ENCODE peak calls at places on chromosomes 6 and 20, in nine cellular contexts. One of them, this sample, is unnamed.
A peak's percentile ranks its signal among the peaks of the same experiment; 100 is the strongest.

GRCh38 chr6:30216096-30216495 is 2.9 kb upstream of the TRIM26 start:
- DNase-seq in prostate gland: no peak
- DNase-seq in uterus: no peak
- DNase-seq in GM12865: no peak
- DNase-seq in skeletal muscle cell: no peak
- DNase-seq in CD8-positive, alpha-beta T cell: no peak
- DNase-seq in dorsolateral prefrontal cortex: no peak
- DNase-seq in DND-41: no peak
- DNase-seq in mesenchymal stem cell: no peak
- DNase-seq in this sample: no peak

GRCh38 chr6:156280131-156280530 is 497.0 kb upstream of the ARID1B start:
- DNase-seq in prostate gland: no peak
- DNase-seq in uterus: no peak
- DNase-seq in GM12865: peak; percentile 38
- DNase-seq in skeletal muscle cell: no peak
- DNase-seq in CD8-positive, alpha-beta T cell: no peak
- DNase-seq in dorsolateral prefrontal cortex: no peak
- DNase-seq in DND-41: no peak
- DNase-seq in mesenchymal stem cell: no peak
- DNase-seq in this sample: no peak

GRCh38 chr6:23349521-23350147 is 776.4 kb upstream of the NRSN1 start:
- DNase-seq in prostate gland: no peak
- DNase-seq in uterus: no peak
- DNase-seq in GM12865: no peak
- DNase-seq in skeletal muscle cell: peak; percentile 74
- DNase-seq in CD8-positive, alpha-beta T cell: no peak
- DNase-seq in dorsolateral prefrontal cortex: no peak
- DNase-seq in DND-41: no peak
- DNase-seq in mesenchymal stem cell: peak; percentile 87
- DNase-seq in this sample: no peak

GRCh38 chr6:125984311-125984710 is 2.0 kb upstream of the TRMT11 start:
- DNase-seq in prostate gland: no peak
- DNase-seq in uterus: no peak
- DNase-seq in GM12865: no peak
- DNase-seq in skeletal muscle cell: peak; percentile 63
- DNase-seq in CD8-positive, alpha-beta T cell: no peak
- DNase-seq in dorsolateral prefrontal cortex: no peak
- DNase-seq in DND-41: no peak
- DNase-seq in mesenchymal stem cell: peak; percentile 60
- DNase-seq in this sample: no peak

GRCh38 chr6:158040051-158040803 is 58.6 kb downstream of the SYNJ2 start:
- DNase-seq in prostate gland: no peak
- DNase-seq in uterus: peak; percentile 57
- DNase-seq in GM12865: peak; percentile 82
- DNase-seq in skeletal muscle cell: peak; percentile 89
- DNase-seq in CD8-positive, alpha-beta T cell: no peak
- DNase-seq in dorsolateral prefrontal cortex: peak; percentile 27
- DNase-seq in DND-41: peak; percentile 35
- DNase-seq in mesenchymal stem cell: peak; percentile 99
- DNase-seq in this sample: peak; percentile 51

GRCh38 chr6:167079853-167080297 is 43.0 kb upstream of the CCR6 start:
- DNase-seq in prostate gland: no peak
- DNase-seq in uterus: no peak
- DNase-seq in GM12865: peak; percentile 94
- DNase-seq in skeletal muscle cell: no peak
- DNase-seq in CD8-positive, alpha-beta T cell: peak; percentile 45
- DNase-seq in dorsolateral prefrontal cortex: no peak
- DNase-seq in DND-41: no peak
- DNase-seq in mesenchymal stem cell: no peak
- DNase-seq in this sample: no peak

GRCh38 chr6:87139236-87139635 is 16.1 kb upstream of the ZNF292 start:
- DNase-seq in prostate gland: peak; percentile 31
- DNase-seq in uterus: no peak
- DNase-seq in GM12865: peak; percentile 76
- DNase-seq in skeletal muscle cell: no peak
- DNase-seq in CD8-positive, alpha-beta T cell: peak; percentile 38
- DNase-seq in dorsolateral prefrontal cortex: no peak
- DNase-seq in DND-41: peak; percentile 21
- DNase-seq in mesenchymal stem cell: peak; percentile 61
- DNase-seq in this sample: peak; percentile 60

GRCh38 chr6:30613251-30614043 is 3.6 kb downstream of the PPP1R10 start:
- DNase-seq in prostate gland: no peak
- DNase-seq in uterus: no peak
- DNase-seq in GM12865: no peak
- DNase-seq in skeletal muscle cell: no peak
- DNase-seq in CD8-positive, alpha-beta T cell: no peak
- DNase-seq in dorsolateral prefrontal cortex: no peak
- DNase-seq in DND-41: no peak
- DNase-seq in mesenchymal stem cell: peak; percentile 36
- DNase-seq in this sample: no peak

GRCh38 chr20:4896971-4897497 is 104.3 kb downstream of the SLC23A2 start:
- DNase-seq in prostate gland: no peak
- DNase-seq in uterus: no peak
- DNase-seq in GM12865: peak; percentile 28
- DNase-seq in skeletal muscle cell: no peak
- DNase-seq in CD8-positive, alpha-beta T cell: no peak
- DNase-seq in dorsolateral prefrontal cortex: no peak
- DNase-seq in DND-41: no peak
- DNase-seq in mesenchymal stem cell: no peak
- DNase-seq in this sample: no peak

GRCh38 chr6:13832778-13833177 is 18.4 kb upstream of the MCUR1 start:
- DNase-seq in prostate gland: no peak
- DNase-seq in uterus: no peak
- DNase-seq in GM12865: no peak
- DNase-seq in skeletal muscle cell: no peak
- DNase-seq in CD8-positive, alpha-beta T cell: no peak
- DNase-seq in dorsolateral prefrontal cortex: no peak
- DNase-seq in DND-41: no peak
- DNase-seq in mesenchymal stem cell: no peak
- DNase-seq in this sample: no peak

GRCh38 chr6:113694278-113695077 is 162.7 kb upstream of the MARCKS start:
- DNase-seq in prostate gland: no peak
- DNase-seq in uterus: no peak
- DNase-seq in GM12865: no peak
- DNase-seq in skeletal muscle cell: no peak
- DNase-seq in CD8-positive, alpha-beta T cell: no peak
- DNase-seq in dorsolateral prefrontal cortex: no peak
- DNase-seq in DND-41: no peak
- DNase-seq in mesenchymal stem cell: peak; percentile 54
- DNase-seq in this sample: no peak

GRCh38 chr6:146429831-146430230 is 113.8 kb upstream of the RAB32 start:
- DNase-seq in prostate gland: no peak
- DNase-seq in uterus: no peak
- DNase-seq in GM12865: no peak
- DNase-seq in skeletal muscle cell: no peak
- DNase-seq in CD8-positive, alpha-beta T cell: no peak
- DNase-seq in dorsolateral prefrontal cortex: no peak
- DNase-seq in DND-41: no peak
- DNase-seq in mesenchymal stem cell: no peak
- DNase-seq in this sample: no peak

GRCh38 chr6:132763269-132763668 is 5.6 kb upstream of the VNN2 start:
- DNase-seq in prostate gland: no peak
- DNase-seq in uterus: no peak
- DNase-seq in GM12865: peak; percentile 79
- DNase-seq in skeletal muscle cell: no peak
- DNase-seq in CD8-positive, alpha-beta T cell: peak; percentile 66
- DNase-seq in dorsolateral prefrontal cortex: no peak
- DNase-seq in DND-41: peak; percentile 57
- DNase-seq in mesenchymal stem cell: peak; percentile 45
- DNase-seq in this sample: peak; percentile 29

GRCh38 chr6:29814379-29815117 is 13.1 kb upstream of the HLA-G start:
- DNase-seq in prostate gland: no peak
- DNase-seq in uterus: no peak
- DNase-seq in GM12865: no peak
- DNase-seq in skeletal muscle cell: no peak
- DNase-seq in CD8-positive, alpha-beta T cell: no peak
- DNase-seq in dorsolateral prefrontal cortex: no peak
- DNase-seq in DND-41: no peak
- DNase-seq in mesenchymal stem cell: no peak
- DNase-seq in this sample: no peak

GRCh38 chr6:56954389-56955170 is at the start of gene BEND6:
- DNase-seq in prostate gland: peak; percentile 11
- DNase-seq in uterus: peak; percentile 66
- DNase-seq in GM12865: peak; percentile 74
- DNase-seq in skeletal muscle cell: peak; percentile 65
- DNase-seq in CD8-positive, alpha-beta T cell: peak; percentile 23
- DNase-seq in dorsolateral prefrontal cortex: peak; percentile 73
- DNase-seq in DND-41: peak; percentile 6
- DNase-seq in mesenchymal stem cell: peak; percentile 86
- DNase-seq in this sample: peak; percentile 41

DNA sequence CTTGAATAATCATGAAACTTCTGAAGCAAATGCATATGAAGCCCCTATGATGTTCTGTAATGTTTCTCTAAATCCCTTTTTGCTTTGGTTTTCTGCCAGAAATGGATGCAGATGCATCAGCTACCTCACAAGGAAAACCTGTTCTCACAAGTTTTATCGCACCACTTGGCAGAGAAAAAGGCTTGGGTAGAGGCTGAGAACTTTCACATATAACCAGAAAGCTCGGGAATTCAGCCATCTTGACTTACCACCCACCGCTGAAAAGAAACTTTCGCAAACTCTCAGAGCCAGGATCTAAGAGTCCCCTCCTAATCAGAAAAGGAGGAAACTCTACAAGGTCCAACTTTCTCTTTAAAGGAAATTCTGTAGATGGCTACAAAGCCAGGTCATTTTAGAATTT is 36.2 kb upstream of the ADTRP start:
- DNase-seq in prostate gland: peak; percentile 23
- DNase-seq in uterus: no peak
- DNase-seq in GM12865: no peak
- DNase-seq in skeletal muscle cell: no peak
- DNase-seq in CD8-positive, alpha-beta T cell: no peak
- DNase-seq in dorsolateral prefrontal cortex: no peak
- DNase-seq in DND-41: no peak
- DNase-seq in mesenchymal stem cell: no peak
- DNase-seq in this sample: no peak
- H3K4me3 ChIP-seq in prostate gland: no peak overlapping the region
- H3K4me3 ChIP-seq in uterus: no peak overlapping the region
- H3K4me3 ChIP-seq in GM12865: no peak overlapping the region
- H3K4me3 ChIP-seq in skeletal muscle cell: no peak overlapping the region
- H3K4me3 ChIP-seq in CD8-positive, alpha-beta T cell: no peak overlapping the region
- H3K4me3 ChIP-seq in dorsolateral prefrontal cortex: no peak overlapping the region
- H3K4me3 ChIP-seq in DND-41: no peak overlapping the region
- H3K4me3 ChIP-seq in mesenchymal stem cell: no peak overlapping the region
- H3K4me3 ChIP-seq in this sample: no peak overlapping the region

GRCh38 chr6:111872521-111873177 is 603 bp downstream of the FYN start:
- DNase-seq in prostate gland: no peak
- DNase-seq in uterus: peak; percentile 73
- DNase-seq in GM12865: peak; percentile 35
- DNase-seq in skeletal muscle cell: no peak
- DNase-seq in CD8-positive, alpha-beta T cell: peak; percentile 77
- DNase-seq in dorsolateral prefrontal cortex: peak; percentile 49
- DNase-seq in DND-41: peak; percentile 77
- DNase-seq in mesenchymal stem cell: no peak
- DNase-seq in this sample: no peak

GRCh38 chr6:111871207-111871606 is 2.0 kb downstream of the FYN start:
- DNase-seq in prostate gland: no peak
- DNase-seq in uterus: no peak
- DNase-seq in GM12865: peak; percentile 56
- DNase-seq in skeletal muscle cell: no peak
- DNase-seq in CD8-positive, alpha-beta T cell: peak; percentile 46
- DNase-seq in dorsolateral prefrontal cortex: no peak
- DNase-seq in DND-41: peak; percentile 83
- DNase-seq in mesenchymal stem cell: no peak
- DNase-seq in this sample: peak; percentile 96

GRCh38 chr6:111870751-111871064 is 2.5 kb downstream of the FYN start:
- DNase-seq in prostate gland: no peak
- DNase-seq in uterus: no peak
- DNase-seq in GM12865: no peak
- DNase-seq in skeletal muscle cell: no peak
- DNase-seq in CD8-positive, alpha-beta T cell: no peak
- DNase-seq in dorsolateral prefrontal cortex: no peak
- DNase-seq in DND-41: no peak
- DNase-seq in mesenchymal stem cell: no peak
- DNase-seq in this sample: no peak

GRCh38 chr6:111871725-111872520 is 1.3 kb downstream of the FYN start:
- DNase-seq in prostate gland: no peak
- DNase-seq in uterus: peak; percentile 37
- DNase-seq in GM12865: peak; percentile 19
- DNase-seq in skeletal muscle cell: no peak
- DNase-seq in CD8-positive, alpha-beta T cell: peak; percentile 39
- DNase-seq in dorsolateral prefrontal cortex: peak; percentile 59
- DNase-seq in DND-41: peak; percentile 68
- DNase-seq in mesenchymal stem cell: peak; percentile 57
- DNase-seq in this sample: peak; percentile 41

DNA sequence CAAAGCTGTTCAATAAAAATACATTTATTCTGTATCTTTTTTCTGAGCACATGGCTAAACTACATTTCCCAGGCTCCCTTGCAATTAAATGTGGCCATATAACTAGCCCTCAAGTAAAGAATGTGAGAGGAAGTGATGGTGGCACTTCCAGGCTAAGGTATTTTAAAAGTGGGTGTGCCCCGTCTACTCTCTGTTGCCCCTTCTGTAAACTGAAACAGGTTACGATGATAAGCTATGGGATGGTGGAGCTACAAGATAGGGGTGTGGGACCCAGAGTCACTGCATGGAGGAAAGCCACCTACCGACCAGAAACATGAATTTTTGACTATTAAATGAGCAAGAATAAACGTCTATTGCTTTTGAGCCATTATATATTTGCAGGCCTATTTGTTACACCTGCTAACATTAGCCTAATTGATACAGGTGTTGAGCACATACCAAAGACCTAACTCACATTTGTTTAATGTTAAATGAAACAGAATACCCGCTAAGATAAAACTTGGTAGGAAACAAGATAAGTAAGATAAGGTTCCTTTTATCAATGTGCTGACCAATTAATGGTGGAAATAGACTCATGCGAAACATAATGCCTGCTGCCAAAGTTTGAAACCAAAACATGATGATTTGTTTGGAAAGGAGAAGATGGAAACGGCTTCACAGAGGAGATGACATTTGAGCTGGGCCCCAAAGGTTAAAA is 3.0 kb downstream of the FYN start:
- DNase-seq in prostate gland: no peak
- DNase-seq in uterus: no peak
- DNase-seq in GM12865: peak; percentile 26
- DNase-seq in skeletal muscle cell: no peak
- DNase-seq in CD8-positive, alpha-beta T cell: no peak
- DNase-seq in dorsolateral prefrontal cortex: no peak
- DNase-seq in DND-41: no peak
- DNase-seq in mesenchymal stem cell: no peak
- DNase-seq in this sample: peak; percentile 48
- H3K4me3 ChIP-seq in prostate gland: no peak overlapping the region
- H3K4me3 ChIP-seq in uterus: no peak overlapping the region
- H3K4me3 ChIP-seq in GM12865: peak overlapping the region; percentile 76
- H3K4me3 ChIP-seq in skeletal muscle cell: peak overlapping the region; percentile 10
- H3K4me3 ChIP-seq in CD8-positive, alpha-beta T cell: peak overlapping the region; percentile 91
- H3K4me3 ChIP-seq in dorsolateral prefrontal cortex: peak overlapping the region; percentile 62
- H3K4me3 ChIP-seq in DND-41: no peak overlapping the region
- H3K4me3 ChIP-seq in mesenchymal stem cell: peak overlapping the region; percentile 97
- H3K4me3 ChIP-seq in this sample: peak overlapping the region; percentile 72

GRCh38 chr20:36744243-36744642 is 1.6 kb downstream of the NDRG3 start:
- DNase-seq in prostate gland: no peak
- DNase-seq in uterus: no peak
- DNase-seq in GM12865: no peak
- DNase-seq in skeletal muscle cell: no peak
- DNase-seq in CD8-positive, alpha-beta T cell: no peak
- DNase-seq in dorsolateral prefrontal cortex: no peak
- DNase-seq in DND-41: no peak
- DNase-seq in mesenchymal stem cell: no peak
- DNase-seq in this sample: no peak
- H3K4me3 ChIP-seq in prostate gland: no peak overlapping the region
- H3K4me3 ChIP-seq in uterus: no peak overlapping the region
- H3K4me3 ChIP-seq in GM12865: no peak overlapping the region
- H3K4me3 ChIP-seq in skeletal muscle cell: no peak overlapping the region
- H3K4me3 ChIP-seq in CD8-positive, alpha-beta T cell: no peak overlapping the region
- H3K4me3 ChIP-seq in dorsolateral prefrontal cortex: no peak overlapping the region
- H3K4me3 ChIP-seq in DND-41: no peak overlapping the region
- H3K4me3 ChIP-seq in mesenchymal stem cell: peak overlapping the region; percentile 97
- H3K4me3 ChIP-seq in this sample: no peak overlapping the region

GRCh38 chr6:170294813-170295518 is 4.1 kb upstream of the DLL1 start:
- DNase-seq in prostate gland: no peak
- DNase-seq in uterus: no peak
- DNase-seq in GM12865: no peak
- DNase-seq in skeletal muscle cell: no peak
- DNase-seq in CD8-positive, alpha-beta T cell: no peak
- DNase-seq in dorsolateral prefrontal cortex: no peak
- DNase-seq in DND-41: no peak
- DNase-seq in mesenchymal stem cell: no peak
- DNase-seq in this sample: no peak
- H3K4me3 ChIP-seq in prostate gland: peak overlapping the region; percentile 36
- H3K4me3 ChIP-seq in uterus: peak overlapping the region; percentile 26
- H3K4me3 ChIP-seq in GM12865: peak overlapping the region; percentile 46
- H3K4me3 ChIP-seq in skeletal muscle cell: peak overlapping the region; percentile 47
- H3K4me3 ChIP-seq in CD8-positive, alpha-beta T cell: peak overlapping the region; percentile 47
- H3K4me3 ChIP-seq in dorsolateral prefrontal cortex: peak overlapping the region; percentile 59
- H3K4me3 ChIP-seq in DND-41: peak overlapping the region; percentile 22
- H3K4me3 ChIP-seq in mesenchymal stem cell: peak overlapping the region; percentile 69
- H3K4me3 ChIP-seq in this sample: peak overlapping the region; percentile 45